ENCODE peak calls at places on chromosomes 7 and 10, in ten cellular contexts. K is A549, F is ovary, L is HCT116, U is heart left ventricle, O is adrenal gland, M is stomach, P is suprapubic skin, C is breast epithelium, X is spleen. Q is an unnamed sample. For H3K4me1, the result is how much of the 10 kb centered on the place peaks cover.

GRCh38 chr7:128790297-128791037 is 1.3 kb upstream of the CCDC136 start:
- DNase-seq in K (no peak), F (peak), L (no peak), U (no peak), O (no peak), M (no peak), P (no peak), C (no peak), X (no peak), Q (no peak)

GRCh38 chr7:151838072-151838471 is 38.8 kb downstream of the PRKAG2 start:
- DNase-seq in K (no peak), F (no peak), L (no peak), U (no peak), O (no peak), M (no peak), P (no peak), C (no peak), X (no peak), Q (no peak)

GRCh38 chr7:13181221-13181620 is 493.8 kb downstream of the ARL4A start:
- DNase-seq in K (no peak), F (no peak), L (no peak), U (no peak), O (no peak), M (no peak), P (no peak), C (no peak), X (no peak), Q (no peak)

GRCh38 chr7:54757711-54758110 is 1.3 kb downstream of the SEC61G start:
- DNase-seq in K (no peak), F (no peak), L (no peak), U (no peak), O (no peak), M (no peak), P (no peak), C (no peak), X (no peak), Q (no peak)

GRCh38 chr7:140640060-140640611 is 477 bp downstream of the DENND2A start:
- DNase-seq in K (peak), F (peak), L (no peak), U (peak), O (no peak), M (peak), P (peak), C (peak), X (peak), Q (peak)

GRCh38 chr7:134533288-134533771 is 6.0 kb downstream of the AKR1B10 start:
- DNase-seq in K (no peak), F (no peak), L (no peak), U (no peak), O (no peak), M (no peak), P (no peak), C (no peak), X (no peak), Q (no peak)

GRCh38 chr10:120943542-120943941 is 92.4 kb downstream of the WDR11 start:
- DNase-seq in K (no peak), F (no peak), L (no peak), U (no peak), O (no peak), M (no peak), P (no peak), C (no peak), X (no peak), Q (no peak)

GRCh38 chr10:113806503-113806902 is 47.4 kb downstream of the DCLRE1A start:
- DNase-seq in K (no peak), F (no peak), L (no peak), U (no peak), O (no peak), M (no peak), P (no peak), C (no peak), X (no peak), Q (no peak)

GRCh38 chr7:70135656-70136055 is 537.4 kb downstream of the AUTS2 start:
- DNase-seq in K (no peak), F (no peak), L (no peak), U (no peak), O (no peak), M (no peak), P (no peak), C (no peak), X (no peak), Q (no peak)

GRCh38 chr10:23171232-23171876 is 20.8 kb upstream of the PTF1A start:
- DNase-seq in K (peak), F (no peak), L (no peak), U (no peak), O (no peak), M (no peak), P (no peak), C (no peak), X (no peak), Q (no peak)

GRCh38 chr7:519974-520458 is 370 bp upstream of the PDGFA start:
- DNase-seq in K (peak), F (peak), L (no peak), U (peak), O (no peak), M (peak), P (no peak), C (no peak), X (no peak), Q (peak)

GRCh38 chr7:47402941-47403340 is 179.0 kb downstream of the TNS3 start:
- DNase-seq in K (no peak), F (peak), L (no peak), U (no peak), O (peak), M (peak), P (no peak), C (no peak), X (peak), Q (peak)

GRCh38 chr7:129203050-129203741 is 14.8 kb downstream of the SMO start:
- DNase-seq in K (no peak), F (no peak), L (no peak), U (no peak), O (no peak), M (no peak), P (no peak), C (no peak), X (no peak), Q (no peak)

GRCh38 chr7:84258628-84259027 is 64.0 kb upstream of the SEMA3A start:
- DNase-seq in K (no peak), F (no peak), L (no peak), U (no peak), O (no peak), M (no peak), P (no peak), C (no peak), X (no peak), Q (no peak)

GRCh38 chr10:28604567-28605536 is 71.9 kb downstream of the WAC start:
- DNase-seq in K (no peak), F (no peak), L (no peak), U (no peak), O (no peak), M (no peak), P (no peak), C (no peak), X (no peak), Q (no peak)

GRCh38 chr10:548212-548897 is 141.1 kb downstream of the DIP2C start:
- DNase-seq in K (no peak), F (no peak), L (no peak), U (no peak), O (no peak), M (no peak), P (no peak), C (peak), X (no peak), Q (no peak)

GRCh38 chr7:1131471-1132265 is 28.3 kb downstream of the ZFAND2A start:
- DNase-seq in K (no peak), F (no peak), L (no peak), U (no peak), O (peak), M (peak), P (no peak), C (no peak), X (no peak), Q (no peak)

GRCh38 chr7:132501956-132502355 is 74.3 kb downstream of the PLXNA4 start:
- DNase-seq in K (no peak), F (no peak), L (no peak), U (no peak), O (no peak), M (no peak), P (no peak), C (no peak), X (peak), Q (no peak)

GRCh38 chr10:103507235-103508191 is 14.0 kb downstream of the NEURL1 start:
- DNase-seq in K (no peak), F (no peak), L (no peak), U (no peak), O (no peak), M (no peak), P (peak), C (no peak), X (peak), Q (no peak)

GRCh38 chr7:38731195-38731594 is 100.0 kb upstream of the AMPH start:
- DNase-seq in K (no peak), F (no peak), L (no peak), U (no peak), O (no peak), M (no peak), P (no peak), C (no peak), X (no peak), Q (no peak)

GRCh38 chr10:117653170-117653515 is 110.6 kb downstream of the EMX2 start:
- DNase-seq in K (peak), F (no peak), L (peak), U (no peak), O (no peak), M (no peak), P (no peak), C (no peak), X (no peak), Q (no peak)

GRCh38 chr7:75983471-75984129 is 10.8 kb downstream of the TMEM120A start:
- DNase-seq in K (no peak), F (peak), L (no peak), U (no peak), O (no peak), M (no peak), P (no peak), C (no peak), X (peak), Q (no peak)

GRCh38 chr10:53580465-53580864 is 807.9 kb upstream of the MBL2 start:
- DNase-seq in K (no peak), F (no peak), L (no peak), U (no peak), O (no peak), M (no peak), P (no peak), C (no peak), X (no peak), Q (no peak)

GRCh38 chr7:86963599-86964230 is 95.7 kb downstream of the ELAPOR2 start:
- DNase-seq in K (no peak), F (no peak), L (no peak), U (no peak), O (no peak), M (no peak), P (no peak), C (no peak), X (no peak), Q (no peak)

GRCh38 chr7:16524332-16524731 is 2.3 kb upstream of the LRRC72 start:
- DNase-seq in K (no peak), F (no peak), L (no peak), U (no peak), O (no peak), M (no peak), P (no peak), C (no peak), X (no peak), Q (no peak)

GRCh38 chr7:99453105-99453504 is 12.9 kb downstream of the ATP5MF start:
- DNase-seq in K (no peak), F (no peak), L (no peak), U (no peak), O (no peak), M (no peak), P (no peak), C (no peak), X (no peak), Q (no peak)

GRCh38 chr10:27448926-27449325 is 55.2 kb upstream of the RAB18 start:
- DNase-seq in K (no peak), F (no peak), L (peak), U (no peak), O (no peak), M (no peak), P (no peak), C (no peak), X (no peak), Q (no peak)

GRCh38 chr10:132245056-132245455 is 58.3 kb downstream of the DPYSL4 start:
- DNase-seq in K (no peak), F (no peak), L (no peak), U (no peak), O (no peak), M (no peak), P (no peak), C (no peak), X (no peak), Q (no peak)

GRCh38 chr7:94212160-94212559 is 182.5 kb upstream of the COL1A2 start:
- DNase-seq in K (no peak), F (no peak), L (no peak), U (no peak), O (no peak), M (no peak), P (no peak), C (no peak), X (no peak), Q (no peak)

GRCh38 chr7:38751416-38751815 is 120.2 kb upstream of the AMPH start:
- DNase-seq in K (no peak), F (no peak), L (no peak), U (no peak), O (no peak), M (no peak), P (no peak), C (no peak), X (no peak), Q (no peak)

GRCh38 chr10:46229144-46229563 is 57.6 kb upstream of the ANTXRL start:
- DNase-seq in K (peak), F (peak), L (no peak), U (peak), O (no peak), M (peak), P (no peak), C (no peak), X (peak), Q (peak)

GRCh38 chr10:116120688-116121087 is 152.3 kb downstream of the GFRA1 start:
- DNase-seq in K (no peak), F (no peak), L (no peak), U (no peak), O (no peak), M (no peak), P (no peak), C (no peak), X (no peak), Q (no peak)

GRCh38 chr10:2935647-2936386 is 131.5 kb upstream of the PFKP start:
- DNase-seq in K (no peak), F (no peak), L (no peak), U (no peak), O (no peak), M (no peak), P (no peak), C (no peak), X (no peak), Q (no peak)

GRCh38 chr10:2933924-2934323 is 133.4 kb upstream of the PFKP start:
- DNase-seq in K (no peak), F (no peak), L (no peak), U (no peak), O (no peak), M (no peak), P (no peak), C (no peak), X (no peak), Q (no peak)

GRCh38 chr10:2942937-2943336 is 124.4 kb upstream of the PFKP start:
- DNase-seq in K (no peak), F (no peak), L (no peak), U (no peak), O (no peak), M (no peak), P (no peak), C (no peak), X (no peak), Q (no peak)

GRCh38 chr10:2936816-2937215 is 130.5 kb upstream of the PFKP start:
- DNase-seq in K (no peak), F (no peak), L (no peak), U (no peak), O (no peak), M (no peak), P (no peak), C (no peak), X (no peak), Q (no peak)

GRCh38 chr10:2938869-2939268 is 128.5 kb upstream of the PFKP start:
- DNase-seq in K (no peak), F (no peak), L (no peak), U (no peak), O (no peak), M (no peak), P (no peak), C (no peak), X (no peak), Q (no peak)
- H3K27ac ChIP-seq in K (no peak), F (no peak), L (no peak), U (no peak), O (no peak), M (no peak), P (no peak), C (no peak), X (no peak), Q (no peak)

DNA sequence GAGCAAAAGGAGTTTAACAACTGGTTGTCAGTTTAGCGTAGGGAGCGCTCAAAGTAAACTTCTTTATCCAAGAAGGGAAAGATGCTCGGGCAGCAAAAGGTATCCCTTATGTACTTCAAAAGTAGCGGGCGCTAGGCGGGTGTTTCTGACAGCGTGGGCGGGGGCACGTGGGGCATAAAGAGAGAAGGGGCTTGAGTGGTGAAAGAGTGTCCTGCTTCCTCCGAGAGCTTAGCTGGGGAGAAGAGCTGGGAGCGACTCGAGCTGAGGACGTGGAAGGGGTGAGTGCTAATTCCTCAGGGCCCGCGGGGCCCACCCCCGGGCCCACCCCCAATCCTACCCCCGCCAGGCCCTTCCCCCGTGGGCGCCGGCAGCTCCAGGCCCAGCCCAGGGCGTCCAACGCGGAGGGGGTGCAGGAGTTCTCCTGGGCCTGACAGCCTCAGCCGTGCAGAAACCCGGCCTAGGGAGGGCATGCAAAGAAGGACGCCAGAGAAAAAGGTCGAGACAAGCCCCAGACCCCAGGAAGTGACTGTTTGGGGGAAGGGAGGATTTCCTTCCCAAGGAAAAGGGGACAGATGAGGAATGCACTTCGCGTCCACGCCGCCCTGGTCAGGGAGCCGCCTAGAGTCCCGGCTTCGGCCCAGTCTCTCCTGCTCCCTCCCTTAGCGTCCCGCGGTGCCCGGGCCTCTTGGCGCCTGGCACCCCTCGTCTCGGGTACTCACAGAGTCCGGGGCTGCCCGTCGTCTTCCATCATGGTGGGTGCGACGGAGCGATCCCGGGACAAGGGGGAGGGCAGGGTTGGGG is 849 bp downstream of the TIAL1 start:
- DNase-seq in K (peak), F (peak), L (no peak), U (peak), O (peak), M (peak), P (peak), C (no peak), X (peak), Q (peak)
- TF ChIP-seq POLR2A in K (peak), F (no peak), L (no peak), U (no peak), O (peak), M (no peak), P (no peak), C (no peak), X (no peak), Q (no peak)

GRCh38 chr10:33129181-33129928 is 171.3 kb upstream of the ITGB1 start:
- DNase-seq in K (peak), F (no peak), L (no peak), U (peak), O (peak), M (no peak), P (no peak), C (no peak), X (no peak), Q (no peak)

GRCh38 chr10:33125522-33125921 is 167.5 kb upstream of the ITGB1 start:
- DNase-seq in K (no peak), F (no peak), L (no peak), U (no peak), O (no peak), M (no peak), P (no peak), C (no peak), X (no peak), Q (no peak)

GRCh38 chr10:33126118-33126517 is 168.1 kb upstream of the ITGB1 start:
- DNase-seq in K (no peak), F (no peak), L (no peak), U (peak), O (peak), M (no peak), P (no peak), C (no peak), X (no peak), Q (no peak)

GRCh38 chr10:33126742-33127141 is 168.7 kb upstream of the ITGB1 start:
- DNase-seq in K (no peak), F (no peak), L (no peak), U (no peak), O (no peak), M (no peak), P (no peak), C (no peak), X (no peak), Q (no peak)

GRCh38 chr10:33127622-33128021 is 169.6 kb upstream of the ITGB1 start:
- DNase-seq in K (no peak), F (no peak), L (no peak), U (no peak), O (no peak), M (no peak), P (no peak), C (no peak), X (no peak), Q (no peak)
- H3K4me1 ChIP-seq in K (half or more), F (under half), L (under half), U (under half), O (under half), M (under half), P (under half), C (under half), X (under half), Q (under half)

GRCh38 chr10:88702848-88703597 is 3.0 kb upstream of the LIPK start:
- DNase-seq in K (peak), F (no peak), L (peak), U (no peak), O (no peak), M (peak), P (no peak), C (no peak), X (no peak), Q (peak)
- H3K27ac ChIP-seq in K (peak), F (no peak), L (peak), U (no peak), O (no peak), M (no peak), P (no peak), C (no peak), X (no peak), Q (peak)

GRCh38 chr10:72311667-72312066 is 37.9 kb downstream of the DDIT4 start:
- DNase-seq in K (no peak), F (no peak), L (no peak), U (no peak), O (no peak), M (no peak), P (no peak), C (no peak), X (peak), Q (no peak)
- TF ChIP-seq POLR2A in K (no peak), F (no peak), L (no peak), U (no peak), O (no peak), M (no peak), P (no peak), C (no peak), X (no peak), Q (no peak)

DNA sequence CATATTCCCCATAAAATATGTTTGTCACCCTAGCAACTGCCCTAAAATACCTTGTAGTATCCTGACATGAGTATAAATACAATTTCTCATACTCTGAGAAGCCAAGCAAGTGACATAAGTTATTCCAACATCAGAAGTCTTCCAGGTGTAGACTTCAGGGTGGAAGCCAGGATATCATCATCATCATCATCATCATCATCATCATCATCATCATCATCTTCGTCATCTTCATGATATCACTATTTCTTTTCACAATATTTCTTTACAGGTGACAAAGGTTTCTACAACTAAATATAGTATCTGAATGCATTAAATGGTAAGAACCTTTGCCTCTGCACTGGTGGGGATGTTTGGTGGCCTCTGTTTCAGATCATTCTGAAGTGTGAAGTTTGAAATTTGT is 10.0 kb upstream of the GPR141 start:
- DNase-seq in K (no peak), F (no peak), L (no peak), U (no peak), O (no peak), M (no peak), P (no peak), C (no peak), X (no peak), Q (no peak)
- H3K4me1 ChIP-seq in K (under half), F (under half), L (under half), U (under half), O (under half), M (under half), P (under half), C (under half), X (under half), Q (under half)

GRCh38 chr7:92375013-92375412 is 72.3 kb upstream of the GATAD1 start:
- DNase-seq in K (no peak), F (no peak), L (no peak), U (no peak), O (no peak), M (no peak), P (no peak), C (no peak), X (no peak), Q (no peak)
- H3K27ac ChIP-seq in K (no peak), F (no peak), L (no peak), U (no peak), O (no peak), M (no peak), P (no peak), C (no peak), X (no peak), Q (no peak)

GRCh38 chr10:87659571-87660483 is at the start of gene PAPSS2:
- DNase-seq in K (peak), F (peak), L (no peak), U (peak), O (peak), M (peak), P (peak), C (peak), X (peak), Q (peak)
- TF ChIP-seq POLR2A in K (peak), F (no peak), L (no peak), U (no peak), O (peak), M (no peak), P (peak), C (no peak), X (no peak), Q (peak)